ENCODE peak calls at places on chromosomes 1 and 21, in six cellular contexts. One of them, this sample, is unnamed.

GRCh38 chr1:29557701-29558445 is 321.6 kb downstream of the PTPRU start:
- DNase-seq in H1: no peak
- DNase-seq in HL-60: no peak
- DNase-seq in K562: no peak
- DNase-seq in HepG2: no peak
- DNase-seq in GM12878: no peak
- DNase-seq in this sample: no peak

GRCh38 chr1:99766378-99766800 is at the start of gene FRRS1:
- DNase-seq in H1: peak; percentile 29
- DNase-seq in HL-60: peak; percentile 60
- DNase-seq in K562: peak; percentile 71
- DNase-seq in HepG2: peak; percentile 66
- DNase-seq in GM12878: peak; percentile 85
- DNase-seq in this sample: peak; percentile 12

GRCh38 chr1:95042286-95042685 is 30.5 kb downstream of the ALG14 start:
- DNase-seq in H1: no peak
- DNase-seq in HL-60: no peak
- DNase-seq in K562: no peak
- DNase-seq in HepG2: no peak
- DNase-seq in GM12878: no peak
- DNase-seq in this sample: no peak

GRCh38 chr21:38494688-38495087 is 3.6 kb downstream of the ERG start:
- DNase-seq in H1: no peak
- DNase-seq in HL-60: no peak
- DNase-seq in K562: no peak
- DNase-seq in HepG2: no peak
- DNase-seq in GM12878: no peak
- DNase-seq in this sample: no peak

GRCh38 chr1:173329747-173330146 is 122.6 kb upstream of the TNFSF4 start:
- DNase-seq in H1: no peak
- DNase-seq in HL-60: no peak
- DNase-seq in K562: no peak
- DNase-seq in HepG2: no peak
- DNase-seq in GM12878: no peak
- DNase-seq in this sample: no peak

GRCh38 chr1:109796484-109797305 is 33.0 kb upstream of the EPS8L3 start:
- DNase-seq in H1: no peak
- DNase-seq in HL-60: no peak
- DNase-seq in K562: peak; percentile 58
- DNase-seq in HepG2: no peak
- DNase-seq in GM12878: no peak
- DNase-seq in this sample: no peak

GRCh38 chr21:24995206-24995605 is 612.1 kb downstream of the MRPL39 start:
- DNase-seq in H1: no peak
- DNase-seq in HL-60: no peak
- DNase-seq in K562: no peak
- DNase-seq in HepG2: no peak
- DNase-seq in GM12878: no peak
- DNase-seq in this sample: no peak

GRCh38 chr1:117120774-117121588 is 568 bp downstream of the TRIM45 start:
- DNase-seq in H1: no peak
- DNase-seq in HL-60: no peak
- DNase-seq in K562: no peak
- DNase-seq in HepG2: peak; percentile 4
- DNase-seq in GM12878: no peak
- DNase-seq in this sample: peak; percentile 17

GRCh38 chr21:14319805-14320204 is 63.1 kb downstream of the HSPA13 start:
- DNase-seq in H1: no peak
- DNase-seq in HL-60: no peak
- DNase-seq in K562: no peak
- DNase-seq in HepG2: no peak
- DNase-seq in GM12878: no peak
- DNase-seq in this sample: no peak

GRCh38 chr1:66624412-66625060 is 90.6 kb downstream of the SGIP1 start:
- DNase-seq in H1: no peak
- DNase-seq in HL-60: no peak
- DNase-seq in K562: no peak
- DNase-seq in HepG2: no peak
- DNase-seq in GM12878: no peak
- DNase-seq in this sample: no peak

GRCh38 chr1:84907095-84907827 is 14.3 kb upstream of the LPAR3 start:
- DNase-seq in H1: no peak
- DNase-seq in HL-60: no peak
- DNase-seq in K562: no peak
- DNase-seq in HepG2: no peak
- DNase-seq in GM12878: no peak
- DNase-seq in this sample: no peak

GRCh38 chr1:205346956-205347574 is 9.7 kb downstream of the KLHDC8A start:
- DNase-seq in H1: no peak
- DNase-seq in HL-60: no peak
- DNase-seq in K562: no peak
- DNase-seq in HepG2: no peak
- DNase-seq in GM12878: no peak
- DNase-seq in this sample: no peak

GRCh38 chr1:89622895-89623294 is 10.0 kb upstream of the LRRC8C start:
- DNase-seq in H1: no peak
- DNase-seq in HL-60: no peak
- DNase-seq in K562: peak; percentile 29
- DNase-seq in HepG2: no peak
- DNase-seq in GM12878: no peak
- DNase-seq in this sample: peak; percentile 31

GRCh38 chr1:34419662-34420061 is 243.0 kb downstream of the C1orf94 start:
- DNase-seq in H1: peak; percentile 39
- DNase-seq in HL-60: no peak
- DNase-seq in K562: no peak
- DNase-seq in HepG2: no peak
- DNase-seq in GM12878: no peak
- DNase-seq in this sample: peak; percentile 29

GRCh38 chr1:180092931-180093650 is 61.6 kb upstream of the QSOX1 start:
- DNase-seq in H1: no peak
- DNase-seq in HL-60: no peak
- DNase-seq in K562: peak; percentile 14
- DNase-seq in HepG2: no peak
- DNase-seq in GM12878: no peak
- DNase-seq in this sample: no peak

DNA sequence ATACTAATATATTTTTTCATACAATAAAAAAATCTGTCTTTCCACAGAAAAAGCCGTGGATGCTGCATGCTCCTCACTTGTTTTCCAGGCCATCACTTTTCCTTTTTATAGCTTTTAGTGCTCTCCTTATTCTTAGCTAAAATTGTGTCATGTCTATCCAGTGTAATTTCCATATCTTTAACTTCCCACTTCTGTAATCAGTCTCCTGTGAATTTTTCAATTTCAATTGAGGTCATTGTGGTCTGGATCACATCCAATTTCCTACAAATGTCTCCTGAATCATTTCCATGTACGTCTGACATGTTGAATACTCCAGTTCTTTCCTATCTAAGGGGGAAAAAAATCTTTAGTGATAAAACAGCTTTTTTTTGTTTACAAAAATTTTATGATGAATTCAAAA is 838.2 kb upstream of the B3GALT2 start:
- DNase-seq in H1: no peak
- DNase-seq in HL-60: no peak
- DNase-seq in K562: no peak
- DNase-seq in HepG2: no peak
- DNase-seq in GM12878: no peak
- DNase-seq in this sample: no peak
- TF ChIP-seq GABPA in H1: no peak
- TF ChIP-seq GABPA in HL-60: no peak
- TF ChIP-seq GABPA in K562: no peak
- TF ChIP-seq GABPA in HepG2: no peak
- TF ChIP-seq GABPA in GM12878: no peak
- TF ChIP-seq GABPA in this sample: no peak

GRCh38 chr1:91725961-91726704 is 159.8 kb downstream of the TGFBR3 start:
- DNase-seq in H1: no peak
- DNase-seq in HL-60: no peak
- DNase-seq in K562: no peak
- DNase-seq in HepG2: peak; percentile 40
- DNase-seq in GM12878: no peak
- DNase-seq in this sample: no peak

GRCh38 chr1:91727763-91728162 is 158.2 kb downstream of the TGFBR3 start:
- DNase-seq in H1: no peak
- DNase-seq in HL-60: no peak
- DNase-seq in K562: peak; percentile 41
- DNase-seq in HepG2: no peak
- DNase-seq in GM12878: no peak
- DNase-seq in this sample: no peak

GRCh38 chr1:91720044-91720443 is 165.9 kb downstream of the TGFBR3 start:
- DNase-seq in H1: no peak
- DNase-seq in HL-60: no peak
- DNase-seq in K562: no peak
- DNase-seq in HepG2: no peak
- DNase-seq in GM12878: no peak
- DNase-seq in this sample: no peak

GRCh38 chr1:91724644-91725043 is 161.3 kb downstream of the TGFBR3 start:
- DNase-seq in H1: no peak
- DNase-seq in HL-60: no peak
- DNase-seq in K562: no peak
- DNase-seq in HepG2: no peak
- DNase-seq in GM12878: no peak
- DNase-seq in this sample: no peak

GRCh38 chr1:91724231-91724630 is 161.7 kb downstream of the TGFBR3 start:
- DNase-seq in H1: no peak
- DNase-seq in HL-60: no peak
- DNase-seq in K562: no peak
- DNase-seq in HepG2: no peak
- DNase-seq in GM12878: no peak
- DNase-seq in this sample: no peak
- TF ChIP-seq GABPA in H1: no peak
- TF ChIP-seq GABPA in HL-60: no peak
- TF ChIP-seq GABPA in K562: no peak
- TF ChIP-seq GABPA in HepG2: no peak
- TF ChIP-seq GABPA in GM12878: no peak
- TF ChIP-seq GABPA in this sample: no peak

GRCh38 chr1:243596441-243597183 is 253.4 kb downstream of the AKT3 start:
- DNase-seq in H1: no peak
- DNase-seq in HL-60: no peak
- DNase-seq in K562: no peak
- DNase-seq in HepG2: no peak
- DNase-seq in GM12878: peak; percentile 76
- DNase-seq in this sample: no peak

GRCh38 chr1:243595527-243596206 is 254.4 kb downstream of the AKT3 start:
- DNase-seq in H1: no peak
- DNase-seq in HL-60: no peak
- DNase-seq in K562: no peak
- DNase-seq in HepG2: no peak
- DNase-seq in GM12878: no peak
- DNase-seq in this sample: no peak

GRCh38 chr1:243597383-243597782 is 252.7 kb downstream of the AKT3 start:
- DNase-seq in H1: no peak
- DNase-seq in HL-60: no peak
- DNase-seq in K562: no peak
- DNase-seq in HepG2: no peak
- DNase-seq in GM12878: no peak
- DNase-seq in this sample: no peak

GRCh38 chr1:243601720-243602119 is 248.3 kb downstream of the AKT3 start:
- DNase-seq in H1: no peak
- DNase-seq in HL-60: no peak
- DNase-seq in K562: no peak
- DNase-seq in HepG2: no peak
- DNase-seq in GM12878: no peak
- DNase-seq in this sample: no peak

GRCh38 chr1:243598433-243598832 is 251.6 kb downstream of the AKT3 start:
- DNase-seq in H1: no peak
- DNase-seq in HL-60: no peak
- DNase-seq in K562: no peak
- DNase-seq in HepG2: no peak
- DNase-seq in GM12878: no peak
- DNase-seq in this sample: no peak
- TF ChIP-seq GABPA in H1: no peak
- TF ChIP-seq GABPA in HL-60: no peak
- TF ChIP-seq GABPA in K562: no peak
- TF ChIP-seq GABPA in HepG2: no peak
- TF ChIP-seq GABPA in GM12878: no peak
- TF ChIP-seq GABPA in this sample: no peak

DNA sequence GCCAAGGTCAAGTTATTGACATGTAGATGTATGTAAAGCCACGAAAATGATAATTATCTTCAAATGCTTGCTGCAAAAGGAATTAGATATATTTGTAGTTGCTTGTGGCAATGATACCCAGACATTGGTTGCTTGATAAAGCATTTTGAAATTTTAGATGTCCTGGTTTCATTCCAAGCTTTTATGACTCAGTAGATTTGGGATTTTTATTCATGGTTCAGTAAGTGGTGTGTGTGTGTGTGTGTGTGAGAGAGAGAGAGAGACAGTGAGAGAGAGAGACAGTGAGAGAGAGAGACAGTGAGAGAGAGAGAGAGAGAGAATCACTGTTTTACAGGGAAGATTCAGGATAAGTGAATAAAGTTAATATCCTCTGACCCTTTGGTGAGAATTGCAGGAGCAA is 498.2 kb upstream of the C1orf87 start:
- DNase-seq in H1: no peak
- DNase-seq in HL-60: no peak
- DNase-seq in K562: no peak
- DNase-seq in HepG2: no peak
- DNase-seq in GM12878: no peak
- DNase-seq in this sample: no peak
- TF ChIP-seq GABPA in H1: no peak
- TF ChIP-seq GABPA in HL-60: no peak
- TF ChIP-seq GABPA in K562: no peak
- TF ChIP-seq GABPA in HepG2: no peak
- TF ChIP-seq GABPA in GM12878: no peak
- TF ChIP-seq GABPA in this sample: no peak

DNA sequence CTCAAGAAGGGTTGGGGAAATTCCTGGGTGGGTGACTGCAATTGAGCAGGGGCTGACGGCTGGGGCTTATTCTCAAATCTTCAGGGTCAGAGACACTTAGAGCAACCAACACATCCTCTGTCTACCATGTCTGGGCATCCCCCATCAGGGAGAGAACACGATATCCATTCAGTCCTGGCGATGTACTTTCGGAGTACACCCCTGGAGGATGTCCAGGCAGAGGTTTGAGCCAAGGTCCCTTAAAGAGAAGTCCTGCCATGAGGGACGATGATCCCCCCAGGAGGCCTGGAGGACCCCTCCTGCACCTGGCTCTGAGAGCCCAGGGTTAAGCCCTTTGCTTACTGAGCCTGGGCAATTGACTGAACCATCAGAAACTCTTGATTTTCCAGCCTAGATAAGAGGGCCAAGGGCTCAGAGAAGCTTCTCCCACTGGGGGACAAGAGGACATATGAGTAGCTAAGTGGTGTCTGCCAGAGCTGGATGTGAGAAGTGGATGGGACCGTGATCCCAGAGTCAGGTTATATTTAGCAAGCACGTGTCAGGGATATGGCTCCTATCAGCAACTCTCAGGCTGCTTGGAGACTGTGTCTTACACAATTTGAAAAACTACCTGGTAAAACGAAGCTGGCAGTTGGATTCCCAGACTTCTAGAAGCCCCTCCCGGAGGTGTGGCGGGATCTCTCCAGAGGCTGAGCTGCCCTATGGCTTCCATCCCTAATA is 253.3 kb upstream of the VAMP3 start:
- DNase-seq in H1: no peak
- DNase-seq in HL-60: no peak
- DNase-seq in K562: no peak
- DNase-seq in HepG2: no peak
- DNase-seq in GM12878: no peak
- DNase-seq in this sample: no peak
- TF ChIP-seq GABPA in H1: no peak
- TF ChIP-seq GABPA in HL-60: no peak
- TF ChIP-seq GABPA in K562: no peak
- TF ChIP-seq GABPA in HepG2: no peak
- TF ChIP-seq GABPA in GM12878: no peak
- TF ChIP-seq GABPA in this sample: no peak